ENCODE peak calls at places on chromosomes 6 and 20, in five cellular contexts. Y, V, B, Z and W are unnamed samples.

GRCh38 chr6:45707188-45707587 is 308.5 kb downstream of the CLIC5 start:
- DNase-seq in Y (no peak), V (no peak), B (no peak), Z (no peak), W (no peak)

GRCh38 chr6:11497881-11498280 is 39.7 kb upstream of the TMEM170B start:
- DNase-seq in Y (no peak), V (no peak), B (no peak), Z (no peak), W (no peak)

GRCh38 chr6:160733045-160733646 is 31.1 kb downstream of the PLG start:
- DNase-seq in Y (peak), V (peak), B (no peak), Z (peak), W (peak)

GRCh38 chr6:27281105-27281539 is 31.0 kb downstream of the POM121L2 start:
- DNase-seq in Y (no peak), V (no peak), B (no peak), Z (no peak), W (no peak)

GRCh38 chr20:23023621-23024187 is 11.4 kb upstream of the SSTR4 start:
- DNase-seq in Y (no peak), V (no peak), B (no peak), Z (peak), W (no peak)

GRCh38 chr6:20827798-20828197 is 293.5 kb downstream of the CDKAL1 start:
- DNase-seq in Y (no peak), V (no peak), B (no peak), Z (no peak), W (no peak)

GRCh38 chr6:137413482-137413881 is 80.7 kb downstream of the OLIG3 start:
- DNase-seq in Y (no peak), V (no peak), B (no peak), Z (no peak), W (no peak)

GRCh38 chr6:109348246-109348645 is 34.0 kb downstream of the CD164 start:
- DNase-seq in Y (no peak), V (no peak), B (no peak), Z (no peak), W (no peak)

GRCh38 chr20:53914861-53915458 is 155.4 kb downstream of the BCAS1 start:
- DNase-seq in Y (no peak), V (no peak), B (no peak), Z (peak), W (no peak)

GRCh38 chr6:33971580-33971979 is 167.8 kb upstream of the MLN start:
- DNase-seq in Y (no peak), V (no peak), B (no peak), Z (no peak), W (no peak)

GRCh38 chr6:5151955-5152401 is 66.8 kb downstream of the PPP1R3G start:
- DNase-seq in Y (no peak), V (peak), B (peak), Z (no peak), W (no peak)

GRCh38 chr6:16238057-16238657 is at the start of gene GMPR:
- DNase-seq in Y (peak), V (peak), B (no peak), Z (peak), W (peak)

GRCh38 chr6:16238658-16239089 is 287 bp downstream of the GMPR start:
- DNase-seq in Y (no peak), V (no peak), B (no peak), Z (peak), W (no peak)

GRCh38 chr6:16239798-16240123 is 1.4 kb downstream of the GMPR start:
- DNase-seq in Y (no peak), V (no peak), B (no peak), Z (peak), W (no peak)

GRCh38 chr6:16240618-16241320 is 2.4 kb downstream of the GMPR start:
- DNase-seq in Y (no peak), V (no peak), B (no peak), Z (no peak), W (no peak)

DNA sequence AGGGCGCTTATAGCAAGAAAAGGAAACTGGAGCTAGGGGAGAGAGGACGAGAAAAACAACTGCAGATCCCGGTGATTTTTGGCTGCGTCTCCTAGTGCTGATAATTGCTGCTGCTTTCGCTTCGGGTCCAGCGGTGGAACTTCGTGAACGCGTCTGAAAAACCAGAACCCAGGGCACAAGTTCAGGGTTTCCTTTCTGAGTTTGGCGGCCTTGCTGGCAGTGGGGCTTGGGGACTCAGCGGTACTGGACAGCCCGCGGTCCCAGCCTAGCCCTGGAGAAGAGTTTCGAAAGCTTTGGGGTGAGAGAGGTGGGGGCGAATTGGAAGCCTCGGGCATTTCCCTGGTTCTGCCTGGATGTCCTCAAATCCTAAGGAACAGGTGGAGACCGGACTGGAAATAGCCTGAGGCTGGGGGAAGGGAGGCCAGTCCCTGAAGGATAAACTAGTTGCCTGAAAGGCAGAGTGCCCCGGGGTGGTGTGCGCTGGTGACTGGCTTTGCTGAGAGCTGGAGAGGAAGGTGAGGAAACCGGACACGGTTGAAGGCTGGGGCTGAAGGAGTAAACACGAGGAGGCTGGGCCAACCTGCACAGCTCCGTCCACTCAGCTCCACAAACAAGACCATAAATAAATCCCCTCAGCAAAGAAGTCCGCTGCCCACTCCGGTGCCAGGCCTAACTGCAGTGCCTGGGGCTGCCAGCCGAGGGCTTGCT is 857 bp downstream of the GMPR start:
- DNase-seq in Y (no peak), V (peak), B (peak), Z (peak), W (no peak)
- TF ChIP-seq CTCF in Y (no peak), V (peak), B (peak), Z (peak), W (peak)

GRCh38 chr20:7113577-7114466 is 346.3 kb downstream of the BMP2 start:
- DNase-seq in Y (peak), V (peak), B (no peak), Z (peak), W (no peak)
- TF ChIP-seq CTCF in Y (peak), V (peak), B (peak), Z (peak), W (peak)

GRCh38 chr6:29752451-29753308 is 29.4 kb downstream of the HLA-F start:
- DNase-seq in Y (peak), V (peak), B (peak), Z (peak), W (peak)

GRCh38 chr6:29750709-29751108 is 27.5 kb downstream of the HLA-F start:
- DNase-seq in Y (no peak), V (no peak), B (no peak), Z (no peak), W (no peak)

GRCh38 chr6:29751480-29751879 is 28.2 kb downstream of the HLA-F start:
- DNase-seq in Y (no peak), V (no peak), B (no peak), Z (no peak), W (no peak)

GRCh38 chr6:29755295-29755871 is 32.1 kb downstream of the HLA-F start:
- DNase-seq in Y (no peak), V (no peak), B (no peak), Z (peak), W (no peak)

GRCh38 chr6:29753309-29753644 is 30.0 kb downstream of the HLA-F start:
- DNase-seq in Y (no peak), V (no peak), B (no peak), Z (no peak), W (no peak)
- TF ChIP-seq CTCF in Y (no peak), V (peak), B (no peak), Z (no peak), W (no peak)

DNA sequence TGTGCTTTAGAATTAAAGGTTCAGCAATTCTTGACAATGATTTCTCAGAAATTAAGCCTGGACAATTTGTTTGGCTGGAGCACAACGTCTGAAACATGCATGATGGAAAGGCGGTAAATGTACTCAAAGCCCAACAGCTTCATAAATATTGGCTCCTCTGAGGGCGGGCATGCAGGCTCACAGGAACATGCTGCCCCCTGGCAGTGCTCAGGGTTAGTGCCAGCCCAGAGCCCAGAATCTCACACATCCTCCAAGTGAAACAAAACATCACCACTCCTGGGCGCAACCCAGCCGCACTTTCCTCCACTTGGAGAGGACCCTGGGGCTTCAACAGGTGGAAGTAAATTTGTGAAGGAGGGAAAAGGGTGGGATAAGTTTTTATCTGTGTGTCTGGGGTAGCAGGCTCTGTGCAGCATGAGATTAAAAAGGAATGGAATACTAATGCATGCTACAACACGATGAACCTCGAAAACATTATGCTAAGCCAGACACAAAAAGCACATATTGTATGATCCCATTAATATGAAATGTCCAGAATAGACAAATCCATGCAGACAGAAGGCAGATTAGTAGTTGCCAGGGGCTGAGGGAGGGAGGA is 54.1 kb upstream of the PTPRT start:
- DNase-seq in Y (no peak), V (no peak), B (no peak), Z (no peak), W (no peak)
- TF ChIP-seq CTCF in Y (peak), V (peak), B (peak), Z (no peak), W (peak)